ENCODE peak calls at places on chromosomes 12 and 14, in ten cellular contexts. C, G, F, Q, V, Y, N, T, K and B are unnamed samples.

GRCh38 chr12:48165089-48166031 is 8.0 kb upstream of the ASB8 start:
- DNase-seq in C (no peak), G (peak; percentile 77), F (peak; percentile 70), Q (peak; percentile 52), V (peak; percentile 82), Y (no peak), N (peak; percentile 64), T (peak; percentile 9), K (peak; percentile 46), B (no peak)

GRCh38 chr12:104121001-104121400 is 17.0 kb downstream of the NFYB start:
- DNase-seq in C (no peak), G (no peak), F (peak; percentile 82), Q (no peak), V (peak; percentile 21), Y (no peak), N (peak; percentile 35), T (no peak), K (no peak), B (no peak)

GRCh38 chr14:105502446-105503295 is 11.6 kb downstream of the TEDC1 start:
- DNase-seq in C (no peak), G (no peak), F (no peak), Q (no peak), V (no peak), Y (no peak), N (no peak), T (no peak), K (no peak), B (no peak)

GRCh38 chr14:88421286-88421685 is 35.8 kb downstream of the SPATA7 start:
- DNase-seq in C (no peak), G (no peak), F (no peak), Q (no peak), V (no peak), Y (no peak), N (no peak), T (no peak), K (no peak), B (no peak)

GRCh38 chr14:92122351-92122677 is 545 bp downstream of the CPSF2 start:
- DNase-seq in C (no peak), G (peak; percentile 47), F (peak; percentile 35), Q (no peak), V (peak; percentile 36), Y (no peak), N (peak; percentile 22), T (no peak), K (no peak), B (no peak)

GRCh38 chr12:124388679-124389536 is 94.0 kb downstream of the RFLNA start:
- DNase-seq in C (peak; percentile 92), G (peak; percentile 58), F (peak; percentile 94), Q (peak; percentile 77), V (peak; percentile 55), Y (peak; percentile 46), N (peak; percentile 75), T (peak; percentile 63), K (peak; percentile 27), B (no peak)

GRCh38 chr12:103085541-103085940 is 128.1 kb downstream of the ASCL1 start:
- DNase-seq in C (no peak), G (peak; percentile 49), F (no peak), Q (no peak), V (no peak), Y (no peak), N (no peak), T (no peak), K (no peak), B (no peak)

GRCh38 chr12:4653257-4653656 is 4.3 kb downstream of the NDUFA9 start:
- DNase-seq in C (no peak), G (no peak), F (peak; percentile 12), Q (no peak), V (peak; percentile 5), Y (no peak), N (no peak), T (no peak), K (no peak), B (no peak)

GRCh38 chr14:83356080-83356479 is 1822.4 kb upstream of the SEL1L start:
- DNase-seq in C (no peak), G (no peak), F (no peak), Q (no peak), V (no peak), Y (no peak), N (no peak), T (no peak), K (no peak), B (no peak)

GRCh38 chr12:117985182-117985581 is 16.4 kb upstream of the KSR2 start:
- DNase-seq in C (no peak), G (no peak), F (no peak), Q (no peak), V (no peak), Y (no peak), N (no peak), T (no peak), K (no peak), B (no peak)

GRCh38 chr14:93042968-93043940 is 72.5 kb downstream of the ITPK1 start:
- DNase-seq in C (peak; percentile 76), G (no peak), F (no peak), Q (no peak), V (no peak), Y (no peak), N (peak; percentile 95), T (no peak), K (no peak), B (no peak)

GRCh38 chr12:19074700-19075099 is 54.8 kb upstream of the PLEKHA5 start:
- DNase-seq in C (no peak), G (no peak), F (no peak), Q (no peak), V (no peak), Y (no peak), N (no peak), T (no peak), K (no peak), B (no peak)

GRCh38 chr12:121461048-121461447 is 61.1 kb downstream of the RNF34 start:
- DNase-seq in C (no peak), G (no peak), F (no peak), Q (no peak), V (no peak), Y (no peak), N (no peak), T (no peak), K (no peak), B (no peak)

GRCh38 chr14:93369393-93370266 is 22.6 kb downstream of the COX8C start:
- DNase-seq in C (no peak), G (no peak), F (no peak), Q (no peak), V (no peak), Y (no peak), N (no peak), T (no peak), K (no peak), B (no peak)

GRCh38 chr12:111773801-111774551 is 7.2 kb downstream of the ALDH2 start:
- DNase-seq in C (peak; percentile 82), G (no peak), F (peak; percentile 90), Q (no peak), V (peak; percentile 42), Y (no peak), N (peak; percentile 64), T (no peak), K (no peak), B (no peak)

GRCh38 chr12:119181202-119181601 is 2.5 kb downstream of the HSPB8 start:
- DNase-seq in C (no peak), G (no peak), F (no peak), Q (no peak), V (no peak), Y (no peak), N (no peak), T (no peak), K (no peak), B (no peak)

GRCh38 chr12:39393179-39393578 is 49.7 kb downstream of the KIF21A start:
- DNase-seq in C (no peak), G (no peak), F (no peak), Q (no peak), V (no peak), Y (no peak), N (no peak), T (no peak), K (no peak), B (no peak)

GRCh38 chr12:47223848-47224213 is 144.1 kb upstream of the AMIGO2 start:
- DNase-seq in C (no peak), G (peak; percentile 57), F (no peak), Q (no peak), V (peak; percentile 2), Y (no peak), N (no peak), T (no peak), K (no peak), B (no peak)

GRCh38 chr12:23576372-23576771 is 373.1 kb downstream of the SOX5 start:
- DNase-seq in C (no peak), G (no peak), F (no peak), Q (no peak), V (no peak), Y (no peak), N (no peak), T (no peak), K (no peak), B (no peak)

GRCh38 chr14:104436047-104436531 is 143.5 kb upstream of the C14orf180 start:
- DNase-seq in C (peak; percentile 85), G (no peak), F (no peak), Q (no peak), V (peak; percentile 70), Y (no peak), N (no peak), T (no peak), K (no peak), B (no peak)

GRCh38 chr14:61543946-61544345 is 151.4 kb upstream of the HIF1A start:
- DNase-seq in C (no peak), G (no peak), F (no peak), Q (no peak), V (no peak), Y (no peak), N (no peak), T (no peak), K (no peak), B (no peak)

GRCh38 chr14:75476274-75476995 is 45.8 kb upstream of the BATF start:
- DNase-seq in C (no peak), G (peak; percentile 39), F (no peak), Q (no peak), V (no peak), Y (no peak), N (no peak), T (peak; percentile 53), K (no peak), B (no peak)

GRCh38 chr12:57208116-57208945 is 8.3 kb upstream of the NXPH4 start:
- DNase-seq in C (no peak), G (no peak), F (no peak), Q (no peak), V (no peak), Y (no peak), N (no peak), T (no peak), K (no peak), B (no peak)

GRCh38 chr12:93853698-93854478 is 176.7 kb downstream of the CRADD start:
- DNase-seq in C (no peak), G (no peak), F (no peak), Q (no peak), V (no peak), Y (no peak), N (no peak), T (no peak), K (no peak), B (no peak)

GRCh38 chr14:102554835-102555819 is 37.3 kb upstream of the RCOR1 start:
- DNase-seq in C (peak; percentile 60), G (peak; percentile 62), F (peak; percentile 50), Q (peak; percentile 57), V (peak; percentile 49), Y (peak; percentile 40), N (no peak), T (no peak), K (peak; percentile 45), B (no peak)

GRCh38 chr14:89899917-89900680 is 54.4 kb downstream of the EFCAB11 start:
- DNase-seq in C (no peak), G (peak; percentile 7), F (peak; percentile 21), Q (no peak), V (peak; percentile 54), Y (no peak), N (peak; percentile 22), T (no peak), K (no peak), B (no peak)

GRCh38 chr14:33755358-33755757 is 195.5 kb downstream of the EGLN3 start:
- DNase-seq in C (no peak), G (no peak), F (no peak), Q (no peak), V (no peak), Y (no peak), N (peak; percentile 59), T (no peak), K (no peak), B (no peak)

GRCh38 chr14:101734241-101734847 is 27.2 kb upstream of the PPP2R5C start:
- DNase-seq in C (no peak), G (no peak), F (no peak), Q (no peak), V (no peak), Y (no peak), N (no peak), T (no peak), K (no peak), B (no peak)